ENCODE peak calls at places on chromosomes 13 and 19, in five cellular contexts. U, M, N, J and K are unnamed samples. For H3K36me3, the result is how much of the 10 kb centered on the place peaks cover.

GRCh38 chr19:12833747-12834417 is 497 bp downstream of the RTBDN start:
- DNase-seq in U (no peak), M (no peak), N (no peak), J (no peak), K (peak)

GRCh38 chr13:97238883-97239282 is 16.8 kb downstream of the MBNL2 start:
- DNase-seq in U (no peak), M (no peak), N (no peak), J (no peak), K (no peak)

GRCh38 chr13:48334534-48335127 is 31.1 kb downstream of the RB1 start:
- DNase-seq in U (peak), M (no peak), N (no peak), J (no peak), K (no peak)

GRCh38 chr19:57290970-57291369 is 10.7 kb downstream of the ZNF460 start:
- DNase-seq in U (no peak), M (no peak), N (no peak), J (no peak), K (no peak)

GRCh38 chr13:43792456-43792855 is 5.7 kb upstream of the ENOX1 start:
- DNase-seq in U (no peak), M (no peak), N (no peak), J (no peak), K (no peak)

GRCh38 chr19:6393982-6394412 is 1.0 kb upstream of the GTF2F1 start:
- DNase-seq in U (no peak), M (no peak), N (no peak), J (peak), K (no peak)

GRCh38 chr19:15324791-15325519 is 7.4 kb downstream of the BRD4 start:
- DNase-seq in U (no peak), M (no peak), N (peak), J (no peak), K (peak)

GRCh38 chr19:30857966-30858490 is 485.8 kb downstream of the ZNF536 start:
- DNase-seq in U (no peak), M (no peak), N (no peak), J (no peak), K (no peak)

GRCh38 chr19:16051254-16052025 is 24.9 kb upstream of the TPM4 start:
- DNase-seq in U (peak), M (no peak), N (peak), J (no peak), K (no peak)

GRCh38 chr19:9834302-9834725 is 804 bp upstream of the PIN1 start:
- DNase-seq in U (no peak), M (no peak), N (no peak), J (no peak), K (no peak)

GRCh38 chr19:54160182-54160811 is 776 bp upstream of the LENG1 start:
- DNase-seq in U (no peak), M (no peak), N (no peak), J (no peak), K (no peak)

GRCh38 chr19:6471076-6471475 is 7.0 kb downstream of the CRB3 start:
- DNase-seq in U (no peak), M (no peak), N (no peak), J (no peak), K (no peak)

GRCh38 chr13:30829145-30829544 is 76.9 kb upstream of the MEDAG start:
- DNase-seq in U (peak), M (no peak), N (no peak), J (no peak), K (no peak)

GRCh38 chr19:50455992-50456391 is 20.3 kb upstream of the EMC10 start:
- DNase-seq in U (no peak), M (no peak), N (no peak), J (no peak), K (no peak)

GRCh38 chr13:80070024-80070703 is 270.8 kb downstream of the SPRY2 start:
- DNase-seq in U (no peak), M (no peak), N (no peak), J (no peak), K (no peak)

GRCh38 chr19:48603449-48603848 is 3.1 kb upstream of the SPACA4 start:
- DNase-seq in U (no peak), M (no peak), N (no peak), J (no peak), K (no peak)

GRCh38 chr13:110047511-110047910 is 259.4 kb downstream of the COL4A1 start:
- DNase-seq in U (no peak), M (no peak), N (peak), J (no peak), K (no peak)

GRCh38 chr13:87820221-87820620 is 149.1 kb downstream of the SLITRK5 start:
- DNase-seq in U (no peak), M (no peak), N (no peak), J (no peak), K (no peak)

GRCh38 chr13:30016398-30016797 is 166.0 kb upstream of the UBL3 start:
- DNase-seq in U (no peak), M (no peak), N (no peak), J (no peak), K (no peak)

GRCh38 chr13:106033634-106034033 is 501.8 kb downstream of the EFNB2 start:
- DNase-seq in U (no peak), M (no peak), N (no peak), J (no peak), K (no peak)

GRCh38 chr19:1970806-1971502 is 30.0 kb downstream of the CSNK1G2 start:
- DNase-seq in U (no peak), M (no peak), N (no peak), J (no peak), K (no peak)

GRCh38 chr13:22451345-22451744 is 729.4 kb upstream of the SGCG start:
- DNase-seq in U (no peak), M (no peak), N (no peak), J (no peak), K (no peak)

GRCh38 chr19:1363599-1363998 is 20.1 kb upstream of the NDUFS7 start:
- DNase-seq in U (no peak), M (no peak), N (no peak), J (no peak), K (no peak)

GRCh38 chr13:113110048-113110851 is 4.7 kb downstream of the F7 start:
- DNase-seq in U (no peak), M (peak), N (no peak), J (no peak), K (no peak)
- H3K4me3 ChIP-seq in U (no peak), M (peak), N (peak), J (peak), K (no peak)

GRCh38 chr13:46964789-46965527 is 68.1 kb upstream of the HTR2A start:
- DNase-seq in U (no peak), M (no peak), N (no peak), J (no peak), K (no peak)
- H3K36me3 ChIP-seq in U (under half), M (under half), N (under half), J (under half), K (under half)

GRCh38 chr13:65985632-65986031 is 1244.5 kb downstream of the PCDH9 start:
- DNase-seq in U (peak), M (no peak), N (peak), J (no peak), K (peak)
- H3K4me3 ChIP-seq in U (no peak), M (no peak), N (no peak), J (no peak), K (no peak)

GRCh38 chr13:51153527-51153926 is 42.5 kb upstream of the C13orf42 start:
- DNase-seq in U (no peak), M (no peak), N (no peak), J (no peak), K (no peak)
- H3K36me3 ChIP-seq in U (under half), M (under half), N (under half), J (under half), K (under half)

GRCh38 chr19:32692727-32693061 is 1.1 kb downstream of the NUDT19 start:
- DNase-seq in U (no peak), M (no peak), N (no peak), J (no peak), K (no peak)
- H3K4me3 ChIP-seq in U (peak), M (peak), N (peak), J (peak), K (peak)

GRCh38 chr13:112874751-112875300 is 94.2 kb upstream of the MCF2L start:
- DNase-seq in U (no peak), M (no peak), N (no peak), J (no peak), K (peak)
- H3K36me3 ChIP-seq in U (under half), M (under half), N (under half), J (under half), K (under half)

DNA sequence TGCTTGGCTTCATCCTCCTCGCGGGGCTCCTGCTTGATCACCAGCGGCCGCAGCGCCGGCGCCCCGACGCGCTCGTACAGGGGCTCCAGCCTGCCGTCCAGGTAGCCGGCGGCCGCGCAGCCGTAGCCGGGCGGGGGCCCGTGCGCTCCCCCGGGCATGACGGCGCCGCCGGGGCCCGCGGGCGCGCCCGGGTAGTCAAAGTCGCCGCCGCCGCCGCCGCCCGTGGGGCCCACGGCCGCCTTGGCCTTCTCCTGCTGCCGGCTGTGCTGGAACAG is 497 bp downstream of the CEBPA start:
- DNase-seq in U (no peak), M (no peak), N (no peak), J (no peak), K (no peak)
- H3K4me3 ChIP-seq in U (peak), M (peak), N (peak), J (peak), K (peak)

DNA sequence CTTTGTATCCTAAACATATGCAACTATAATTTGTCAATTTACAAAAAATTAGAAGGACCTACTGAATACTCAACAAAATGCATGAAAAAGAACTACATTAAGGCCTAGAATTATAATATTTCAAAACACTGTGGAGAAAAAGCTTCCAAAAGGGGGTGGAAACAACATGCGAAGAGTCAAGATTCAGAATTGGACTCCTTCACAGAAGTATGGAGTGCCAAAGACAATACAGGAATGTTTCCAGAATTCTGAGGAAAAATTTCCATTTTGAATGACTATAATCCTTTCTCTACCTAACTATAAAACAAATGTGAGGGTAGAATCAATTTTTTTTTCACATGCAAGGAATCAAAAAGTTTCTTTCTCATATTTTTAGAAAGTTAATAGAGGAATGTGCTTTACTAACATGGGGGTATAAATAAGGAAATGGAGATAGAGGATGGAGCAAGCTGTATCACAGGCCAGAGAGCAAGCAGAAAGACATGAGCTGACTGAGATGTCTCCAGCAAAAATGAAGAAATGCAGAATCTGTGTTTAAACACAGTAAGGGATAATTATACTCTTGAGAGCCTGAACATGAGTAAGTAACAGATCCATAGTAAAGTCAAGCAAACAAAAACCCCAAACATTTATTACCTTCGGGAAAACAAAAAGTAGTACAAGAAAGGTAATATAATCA is 39.5 kb upstream of the SMAD9 start:
- DNase-seq in U (no peak), M (no peak), N (no peak), J (no peak), K (no peak)
- H3K36me3 ChIP-seq in U (under half), M (under half), N (under half), J (under half), K (under half)